ENCODE peak calls at places on chromosome 17, in nine cellular contexts. F is IMR-90, C is Calu3, D is GM10248, O is glutamatergic neuron, I is AG10803, U is lower lobe of right lung, B is brain microvascular endothelial cell, L is mesothelial cell of epicardium. R is an unnamed sample.

GRCh38 chr17:55527520-55528118 is 16.4 kb upstream of the SMIM36 start:
- DNase-seq in F (peak), C (peak), D (no peak), O (peak), I (peak), U (no peak), B (peak), L (no peak), R (peak)

GRCh38 chr17:18981642-18982424 is 22.7 kb downstream of the FAM83G start:
- DNase-seq in F (peak), C (peak), D (no peak), O (no peak), I (peak), U (no peak), B (peak), L (no peak), R (no peak)

GRCh38 chr17:75011788-75012319 is 616 bp upstream of the MRPL58 start:
- DNase-seq in F (peak), C (peak), D (no peak), O (peak), I (peak), U (no peak), B (peak), L (no peak), R (no peak)

GRCh38 chr17:1905190-1905919 is 75.5 kb downstream of the RPA1 start:
- DNase-seq in F (no peak), C (no peak), D (no peak), O (no peak), I (no peak), U (no peak), B (no peak), L (no peak), R (no peak)

GRCh38 chr17:41629826-41630670 is 5.7 kb upstream of the KRT17 start:
- DNase-seq in F (no peak), C (no peak), D (no peak), O (no peak), I (no peak), U (peak), B (no peak), L (no peak), R (no peak)

GRCh38 chr17:608911-609882 is 105.4 kb downstream of the VPS53 start:
- DNase-seq in F (peak), C (no peak), D (peak), O (no peak), I (peak), U (no peak), B (no peak), L (no peak), R (no peak)

GRCh38 chr17:6374271-6374691 is 60.6 kb downstream of the AIPL1 start:
- DNase-seq in F (peak), C (peak), D (no peak), O (no peak), I (no peak), U (no peak), B (no peak), L (no peak), R (no peak)

GRCh38 chr17:1647802-1648581 is 1.7 kb downstream of the RILP start:
- DNase-seq in F (no peak), C (no peak), D (no peak), O (peak), I (peak), U (peak), B (no peak), L (no peak), R (no peak)

GRCh38 chr17:3893003-3893719 is at the start of gene CAMKK1:
- DNase-seq in F (peak), C (peak), D (peak), O (peak), I (peak), U (peak), B (peak), L (peak), R (no peak)

GRCh38 chr17:21549107-21549687 is 143.1 kb upstream of the KCNJ18 start:
- DNase-seq in F (peak), C (no peak), D (no peak), O (no peak), I (peak), U (no peak), B (peak), L (no peak), R (no peak)

GRCh38 chr17:81666092-81666341 is 388 bp downstream of the OXLD1 start:
- DNase-seq in F (peak), C (no peak), D (no peak), O (no peak), I (peak), U (no peak), B (peak), L (no peak), R (no peak)

GRCh38 chr17:59853168-59853918 is 39.4 kb downstream of the TUBD1 start:
- DNase-seq in F (peak), C (peak), D (peak), O (peak), I (peak), U (no peak), B (peak), L (no peak), R (peak)

GRCh38 chr17:602436-602835 is 112.2 kb downstream of the VPS53 start:
- DNase-seq in F (peak), C (no peak), D (no peak), O (no peak), I (peak), U (no peak), B (peak), L (no peak), R (no peak)

GRCh38 chr17:321386-321941 is 31.1 kb downstream of the RPH3AL start:
- DNase-seq in F (no peak), C (no peak), D (no peak), O (peak), I (no peak), U (no peak), B (no peak), L (no peak), R (no peak)

GRCh38 chr17:39114744-39115534 is 36.5 kb downstream of the PLXDC1 start:
- DNase-seq in F (peak), C (no peak), D (no peak), O (no peak), I (peak), U (no peak), B (no peak), L (no peak), R (no peak)

GRCh38 chr17:29682987-29683386 is 60.3 kb upstream of the CORO6 start:
- DNase-seq in F (no peak), C (no peak), D (no peak), O (no peak), I (peak), U (no peak), B (no peak), L (no peak), R (no peak)

GRCh38 chr17:81961087-81961514 is at the start of gene NOTUM:
- DNase-seq in F (peak), C (no peak), D (no peak), O (peak), I (peak), U (no peak), B (no peak), L (no peak), R (no peak)

GRCh38 chr17:29620271-29620670 is 2.4 kb downstream of the CORO6 start:
- DNase-seq in F (peak), C (no peak), D (no peak), O (no peak), I (peak), U (no peak), B (no peak), L (no peak), R (no peak)

GRCh38 chr17:45388604-45389325 is 43.9 kb downstream of the ARHGAP27 start:
- DNase-seq in F (peak), C (no peak), D (no peak), O (no peak), I (peak), U (no peak), B (peak), L (no peak), R (no peak)

GRCh38 chr17:81523139-81524062 is 4.8 kb upstream of the FSCN2 start:
- DNase-seq in F (peak), C (no peak), D (no peak), O (peak), I (peak), U (peak), B (no peak), L (no peak), R (no peak)

GRCh38 chr17:73879987-73880386 is 235.7 kb upstream of the SDK2 start:
- DNase-seq in F (no peak), C (no peak), D (no peak), O (no peak), I (no peak), U (no peak), B (no peak), L (no peak), R (no peak)

GRCh38 chr17:7885357-7886226 is 3.0 kb upstream of the CHD3 start:
- DNase-seq in F (peak), C (peak), D (peak), O (peak), I (no peak), U (peak), B (no peak), L (no peak), R (no peak)

GRCh38 chr17:82424001-82424862 is 5.8 kb upstream of the OGFOD3 start:
- DNase-seq in F (peak), C (peak), D (peak), O (no peak), I (peak), U (no peak), B (peak), L (no peak), R (no peak)

GRCh38 chr17:15446036-15446435 is 21.4 kb downstream of the CDRT4 start:
- DNase-seq in F (no peak), C (no peak), D (no peak), O (no peak), I (no peak), U (no peak), B (no peak), L (no peak), R (no peak)
- TF ChIP-seq CTCF in F (peak), C (no peak), D (no peak), O (no peak), I (no peak), U (no peak), B (peak), L (no peak), R (no peak)

GRCh38 chr17:76370261-76370993 is 14.0 kb upstream of the SPHK1 start:
- DNase-seq in F (peak), C (peak), D (no peak), O (no peak), I (peak), U (peak), B (peak), L (no peak), R (peak)
- TF ChIP-seq CTCF in F (peak), C (peak), D (no peak), O (peak), I (peak), U (peak), B (peak), L (no peak), R (peak)

GRCh38 chr17:76153202-76153601 is 12.2 kb upstream of the FOXJ1 start:
- DNase-seq in F (no peak), C (no peak), D (no peak), O (no peak), I (no peak), U (no peak), B (no peak), L (no peak), R (no peak)

GRCh38 chr17:76150712-76151622 is 9.9 kb upstream of the FOXJ1 start:
- DNase-seq in F (no peak), C (no peak), D (no peak), O (no peak), I (no peak), U (no peak), B (no peak), L (no peak), R (no peak)

GRCh38 chr17:76151896-76152454 is 10.9 kb upstream of the FOXJ1 start:
- DNase-seq in F (no peak), C (no peak), D (no peak), O (no peak), I (no peak), U (no peak), B (no peak), L (no peak), R (no peak)

GRCh38 chr17:76153640-76154039 is 12.6 kb upstream of the FOXJ1 start:
- DNase-seq in F (peak), C (no peak), D (no peak), O (no peak), I (peak), U (no peak), B (peak), L (no peak), R (no peak)

DNA sequence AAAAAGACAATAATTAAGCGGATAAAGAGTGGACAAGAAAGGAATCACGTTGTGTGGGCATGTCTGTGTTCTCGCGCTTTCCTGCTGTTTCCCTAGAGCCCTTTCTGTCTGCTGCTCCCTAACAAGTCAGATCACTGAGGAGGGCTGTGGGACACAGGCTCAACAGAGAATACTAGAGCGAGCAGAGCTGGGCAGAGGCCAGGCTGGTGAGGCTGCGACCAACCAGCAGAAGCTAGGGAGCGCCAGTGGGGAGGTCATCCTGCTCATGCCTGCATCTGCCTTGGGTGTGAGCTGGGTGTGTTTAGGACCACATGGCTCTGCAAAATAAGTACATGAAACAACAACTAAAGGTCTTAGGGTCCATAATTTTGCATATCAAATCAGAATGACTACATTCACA is 11.5 kb upstream of the FOXJ1 start:
- DNase-seq in F (no peak), C (no peak), D (no peak), O (no peak), I (no peak), U (no peak), B (no peak), L (no peak), R (no peak)
- TF ChIP-seq CTCF in F (no peak), C (no peak), D (no peak), O (no peak), I (no peak), U (no peak), B (no peak), L (no peak), R (no peak)

GRCh38 chr17:4956493-4957061 is 5.7 kb downstream of the ENO3 start:
- DNase-seq in F (no peak), C (no peak), D (no peak), O (no peak), I (no peak), U (no peak), B (no peak), L (no peak), R (no peak)
- TF ChIP-seq CTCF in F (peak), C (no peak), D (peak), O (no peak), I (no peak), U (peak), B (peak), L (peak), R (peak)

DNA sequence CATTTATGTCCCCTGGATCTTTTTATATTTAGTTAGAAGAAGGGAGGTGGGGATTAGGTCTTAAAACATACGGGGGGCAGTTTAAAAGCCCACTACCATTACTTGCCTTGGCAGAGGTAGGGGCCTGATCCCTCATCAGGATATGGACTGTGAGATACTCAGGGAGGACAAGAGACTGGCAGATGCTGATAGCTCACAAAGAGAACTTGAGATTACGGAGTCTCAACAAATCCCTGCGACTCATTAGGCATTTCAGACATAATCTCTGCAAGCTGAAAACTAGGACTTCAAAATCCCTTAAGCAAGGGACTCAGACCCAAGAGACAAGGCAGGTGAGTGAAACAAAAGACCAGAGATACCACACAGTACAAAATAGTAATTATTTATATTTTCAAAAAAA is 23.2 kb downstream of the NXPH3 start:
- DNase-seq in F (no peak), C (no peak), D (no peak), O (no peak), I (no peak), U (no peak), B (no peak), L (no peak), R (no peak)
- TF ChIP-seq CTCF in F (no peak), C (no peak), D (no peak), O (no peak), I (no peak), U (no peak), B (no peak), L (no peak), R (no peak)

GRCh38 chr17:47254403-47254943 is 846 bp downstream of the ITGB3 start:
- DNase-seq in F (no peak), C (no peak), D (no peak), O (no peak), I (no peak), U (no peak), B (no peak), L (no peak), R (no peak)

GRCh38 chr17:47251421-47251940 is 2.1 kb upstream of the ITGB3 start:
- DNase-seq in F (no peak), C (no peak), D (no peak), O (no peak), I (no peak), U (no peak), B (no peak), L (no peak), R (no peak)

GRCh38 chr17:47252209-47252608 is 1.4 kb upstream of the ITGB3 start:
- DNase-seq in F (no peak), C (no peak), D (no peak), O (no peak), I (no peak), U (no peak), B (no peak), L (no peak), R (no peak)

GRCh38 chr17:47252766-47253512 is 688 bp upstream of the ITGB3 start:
- DNase-seq in F (no peak), C (no peak), D (no peak), O (no peak), I (no peak), U (no peak), B (no peak), L (no peak), R (no peak)

GRCh38 chr17:47253541-47254402 is at the start of gene ITGB3:
- DNase-seq in F (peak), C (peak), D (peak), O (peak), I (peak), U (peak), B (peak), L (peak), R (no peak)
- TF ChIP-seq CTCF in F (peak), C (peak), D (peak), O (no peak), I (peak), U (peak), B (peak), L (no peak), R (peak)

GRCh38 chr17:61321344-61321743 is 78.3 kb upstream of the TBX2 start:
- DNase-seq in F (no peak), C (no peak), D (no peak), O (no peak), I (no peak), U (no peak), B (no peak), L (no peak), R (no peak)
- TF ChIP-seq CTCF in F (no peak), C (no peak), D (no peak), O (no peak), I (no peak), U (no peak), B (no peak), L (no peak), R (no peak)

DNA sequence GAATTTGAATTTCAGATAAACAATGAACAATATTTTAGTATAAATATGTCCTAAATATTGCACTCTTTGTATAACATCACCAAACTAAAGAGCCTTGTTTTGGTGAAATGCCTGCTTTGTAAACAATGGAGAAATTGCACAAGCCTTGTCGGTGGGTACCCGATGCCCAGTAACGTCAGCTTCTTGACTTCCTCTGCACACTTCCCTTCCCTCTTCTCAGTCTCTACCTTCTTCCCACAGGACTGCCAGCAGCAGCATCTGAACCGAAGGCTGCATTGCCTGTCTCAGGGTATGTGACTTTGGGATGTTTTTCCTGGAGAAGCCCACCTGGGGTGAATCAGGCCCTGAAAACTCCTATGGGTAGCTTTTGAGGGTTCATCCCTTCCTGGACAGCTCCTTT is 113.9 kb downstream of the UTP18 start:
- DNase-seq in F (no peak), C (no peak), D (no peak), O (no peak), I (no peak), U (no peak), B (no peak), L (no peak), R (no peak)
- TF ChIP-seq CTCF in F (no peak), C (no peak), D (no peak), O (no peak), I (no peak), U (no peak), B (no peak), L (no peak), R (no peak)

GRCh38 chr17:68584904-68585303 is 16.3 kb downstream of the FAM20A start:
- DNase-seq in F (no peak), C (peak), D (no peak), O (no peak), I (no peak), U (no peak), B (no peak), L (no peak), R (no peak)

GRCh38 chr17:68587026-68587425 is 14.1 kb downstream of the FAM20A start:
- DNase-seq in F (no peak), C (no peak), D (no peak), O (no peak), I (no peak), U (no peak), B (no peak), L (no peak), R (no peak)

GRCh38 chr17:68587847-68588246 is 13.3 kb downstream of the FAM20A start:
- DNase-seq in F (no peak), C (no peak), D (no peak), O (no peak), I (peak), U (no peak), B (no peak), L (no peak), R (no peak)

GRCh38 chr17:68588362-68588761 is 12.8 kb downstream of the FAM20A start:
- DNase-seq in F (no peak), C (no peak), D (no peak), O (no peak), I (no peak), U (no peak), B (no peak), L (no peak), R (no peak)

DNA sequence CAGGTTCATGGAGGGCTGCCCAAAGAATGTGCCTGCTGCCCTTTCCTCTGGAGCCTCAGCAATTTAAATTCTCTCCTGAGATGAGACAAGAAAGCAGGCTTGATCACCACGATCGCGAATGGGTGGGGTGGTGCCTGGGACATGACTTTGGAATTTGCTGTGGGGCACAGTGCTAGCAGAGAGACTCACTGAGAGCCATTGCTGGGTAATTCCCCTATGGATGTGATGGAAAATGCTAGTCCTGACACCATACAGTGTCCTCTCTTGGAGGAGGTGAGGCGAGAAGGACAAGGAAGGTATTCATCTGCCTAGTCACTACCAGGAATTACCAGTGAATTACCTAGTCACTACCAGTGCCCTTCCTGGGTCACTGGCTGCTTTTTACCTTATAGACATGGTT is 15.5 kb downstream of the FAM20A start:
- DNase-seq in F (no peak), C (peak), D (no peak), O (no peak), I (no peak), U (no peak), B (no peak), L (no peak), R (no peak)
- TF ChIP-seq CTCF in F (no peak), C (no peak), D (no peak), O (no peak), I (no peak), U (no peak), B (no peak), L (no peak), R (no peak)